ENCODE peak calls at places on chromosomes 6 and 20, in seven cellular contexts. E, S, M, B, A, D and Y are unnamed samples.
A peak's percentile ranks its signal among the peaks of the same experiment; 100 is the strongest.

GRCh38 chr6:140062042-140063041 is 687.9 kb upstream of the CITED2 start:
- DNase-seq in M (no peak), S (peak; percentile 99), E (peak; percentile 44), D (peak; percentile 20), A (no peak), B (no peak), Y (no peak)

GRCh38 chr20:33732166-33732970 is 572 bp downstream of the ZNF341 start:
- DNase-seq in S (peak; percentile 72), E (peak; percentile 81), B (peak; percentile 85), M (peak; percentile 95), A (peak; percentile 78), D (no peak), Y (peak; percentile 96)

GRCh38 chr6:113558966-113559365 is 298.2 kb upstream of the MARCKS start:
- DNase-seq in B (no peak), M (no peak), S (peak; percentile 56), D (no peak), E (no peak), A (no peak), Y (no peak)

GRCh38 chr20:46375771-46376170 is 30.6 kb downstream of the ELMO2 start:
- DNase-seq in M (no peak), D (peak; percentile 16), S (peak; percentile 38), A (no peak), E (no peak), B (no peak), Y (no peak)

GRCh38 chr6:39266375-39266774 is 37.1 kb upstream of the KCNK5 start:
- DNase-seq in E (peak; percentile 21), S (no peak), D (no peak), B (no peak), A (no peak), M (no peak), Y (no peak)

GRCh38 chr20:47348539-47349142 is 7.9 kb downstream of the ZMYND8 start:
- DNase-seq in B (no peak), M (no peak), S (peak; percentile 31), D (no peak), A (no peak), E (no peak), Y (peak; percentile 67)

GRCh38 chr6:15017251-15017650 is 228.6 kb upstream of the JARID2 start:
- DNase-seq in D (no peak), M (no peak), S (no peak), B (no peak), E (no peak), A (peak; percentile 37), Y (no peak)

GRCh38 chr6:130364224-130364780 is 1.5 kb upstream of the TMEM200A start:
- DNase-seq in A (no peak), D (no peak), E (no peak), M (no peak), S (no peak), B (no peak), Y (no peak)

GRCh38 chr6:41284726-41285125 is 1.8 kb downstream of the TREM1 start:
- DNase-seq in A (no peak), S (peak; percentile 93), M (no peak), E (no peak), B (no peak), D (no peak), Y (no peak)

GRCh38 chr6:35486005-35486925 is 10.6 kb downstream of the TEAD3 start:
- DNase-seq in S (peak; percentile 93), M (peak; percentile 46), A (no peak), E (peak; percentile 94), B (no peak), D (no peak), Y (no peak)

GRCh38 chr20:41175727-41176330 is 38.5 kb downstream of the PLCG1 start:
- DNase-seq in B (no peak), A (no peak), D (no peak), E (no peak), S (no peak), M (no peak), Y (no peak)

GRCh38 chr6:155219858-155220301 is 43.9 kb upstream of the CLDN20 start:
- DNase-seq in A (no peak), E (no peak), S (no peak), B (no peak), D (no peak), M (no peak), Y (no peak)

GRCh38 chr20:49541733-49542513 is 26.0 kb downstream of the PTGIS start:
- DNase-seq in B (peak; percentile 45), D (peak; percentile 89), M (peak; percentile 50), A (no peak), S (peak; percentile 52), E (peak; percentile 98), Y (peak; percentile 94)

GRCh38 chr20:52012093-52012492 is 179.5 kb downstream of the ZFP64 start:
- DNase-seq in E (no peak), M (no peak), D (no peak), S (no peak), B (no peak), A (no peak), Y (no peak)

GRCh38 chr20:46625875-46626373 is 25.3 kb downstream of the SLC13A3 start:
- DNase-seq in S (no peak), A (no peak), M (no peak), E (no peak), D (no peak), B (no peak), Y (no peak)

GRCh38 chr20:56646599-56646998 is 17.5 kb downstream of the TFAP2C start:
- DNase-seq in M (no peak), D (no peak), E (no peak), A (no peak), B (no peak), S (no peak), Y (no peak)

GRCh38 chr20:32201977-32202363 is 5.6 kb downstream of the PLAGL2 start:
- DNase-seq in S (no peak), D (no peak), M (no peak), E (no peak), B (no peak), A (no peak), Y (no peak)

GRCh38 chr6:139659711-139660110 is 285.3 kb upstream of the CITED2 start:
- DNase-seq in M (no peak), B (no peak), S (no peak), D (no peak), E (no peak), A (no peak), Y (no peak)

GRCh38 chr6:37631295-37631694 is 66.4 kb downstream of the MDGA1 start:
- DNase-seq in S (no peak), B (no peak), A (no peak), E (no peak), M (no peak), D (no peak), Y (peak; percentile 86)

GRCh38 chr6:106163446-106163965 is 77.4 kb downstream of the PRDM1 start:
- DNase-seq in S (peak; percentile 71), A (no peak), D (peak; percentile 13), M (no peak), E (no peak), B (no peak), Y (no peak)

GRCh38 chr20:16518068-16518783 is 55.0 kb downstream of the KIF16B start:
- DNase-seq in B (no peak), M (peak; percentile 45), E (peak; percentile 79), D (peak; percentile 78), S (peak; percentile 41), A (no peak), Y (peak; percentile 79)

GRCh38 chr6:20932284-20932683 is 398.0 kb downstream of the CDKAL1 start:
- DNase-seq in E (no peak), A (no peak), M (no peak), S (no peak), B (no peak), D (no peak), Y (no peak)

GRCh38 chr20:60851826-60852704 is 400.0 kb upstream of the CDH4 start:
- DNase-seq in M (peak; percentile 22), E (peak; percentile 57), D (peak; percentile 41), B (no peak), A (no peak), S (no peak), Y (peak; percentile 73)

GRCh38 chr6:15476631-15477380 is 186.0 kb downstream of the DTNBP1 start:
- DNase-seq in D (no peak), A (no peak), B (no peak), S (no peak), M (no peak), E (no peak), Y (no peak)

GRCh38 chr6:42177514-42178364 is 4.6 kb downstream of the GUCA1A start:
- DNase-seq in B (peak; percentile 7), E (no peak), S (no peak), A (no peak), D (no peak), M (no peak), Y (no peak)